ENCODE peak calls at places on chromosomes 4 and X, in four cellular contexts. X is IMR-90, O is body of pancreas, Z is upper lobe of left lung. P is an unnamed sample.

GRCh38 chr4:138561906-138562305 is 319.8 kb upstream of the SLC7A11 start:
- DNase-seq in O (no peak), X (no peak), Z (no peak), P (no peak)

GRCh38 chr4:60582167-60582566 is 618.0 kb upstream of the ADGRL3 start:
- DNase-seq in Z (no peak), X (no peak), O (no peak), P (no peak)

GRCh38 chr4:153534792-153535629 is 68.9 kb downstream of the TMEM131L start:
- DNase-seq in X (no peak), Z (no peak), O (no peak), P (no peak)

GRCh38 chr4:80921441-80921840 is 109.1 kb upstream of the BMP3 start:
- DNase-seq in O (no peak), Z (no peak), X (no peak), P (no peak)

GRCh38 chrX:105527759-105528158 is 294.6 kb upstream of the NRK start:
- DNase-seq in X (no peak), O (no peak), Z (no peak), P (no peak)

GRCh38 chr4:147691820-147692219 is 7.9 kb upstream of the PRMT9 start:
- DNase-seq in X (no peak), Z (no peak), O (no peak), P (no peak)

GRCh38 chr4:130675262-130675661 is 1579.3 kb downstream of the C4orf33 start:
- DNase-seq in X (no peak), Z (no peak), O (no peak), P (no peak)

GRCh38 chr4:132056466-132056865 is 1092.6 kb upstream of the PCDH10 start:
- DNase-seq in Z (no peak), O (no peak), X (peak; percentile 16), P (no peak)

GRCh38 chr4:175034986-175035705 is 117.0 kb downstream of the ADAM29 start:
- DNase-seq in X (no peak), Z (no peak), O (no peak), P (no peak)

GRCh38 chrX:71923516-71923915 is 12.9 kb downstream of the NHSL2 start:
- DNase-seq in O (no peak), X (no peak), Z (no peak), P (no peak)

GRCh38 chr4:2794707-2795557 is 2.0 kb downstream of the SH3BP2 start:
- DNase-seq in Z (peak; percentile 88), X (peak; percentile 79), O (peak; percentile 17), P (peak; percentile 81)

GRCh38 chrX:71911023-71911730 is 532 bp downstream of the NHSL2 start:
- DNase-seq in O (peak; percentile 13), Z (no peak), X (no peak), P (no peak)

GRCh38 chrX:40402771-40403533 is 177.8 kb upstream of the ATP6AP2 start:
- DNase-seq in O (no peak), Z (peak; percentile 50), X (peak; percentile 46), P (no peak)

GRCh38 chr4:72383439-72383838 is 185.6 kb downstream of the ADAMTS3 start:
- DNase-seq in X (peak; percentile 49), Z (no peak), O (no peak), P (no peak)

GRCh38 chr4:173507471-173508385 is 22.3 kb downstream of the HAND2 start:
- DNase-seq in Z (no peak), O (no peak), X (no peak), P (no peak)

GRCh38 chr4:95533254-95533653 is 15.5 kb downstream of the UNC5C start:
- DNase-seq in Z (no peak), O (no peak), X (no peak), P (no peak)

GRCh38 chrX:72028701-72029470 is 102.8 kb downstream of the RTL5 start:
- DNase-seq in X (no peak), Z (no peak), O (no peak), P (no peak)

GRCh38 chr4:111510535-111510934 is 634.7 kb upstream of the FAM241A start:
- DNase-seq in X (peak; percentile 74), Z (no peak), O (no peak), P (no peak)

GRCh38 chr4:55503164-55503563 is 43.5 kb downstream of the CLOCK start:
- DNase-seq in O (no peak), X (peak; percentile 84), Z (no peak), P (no peak)

GRCh38 chr4:44495136-44495535 is 46.5 kb upstream of the KCTD8 start:
- DNase-seq in X (no peak), Z (no peak), O (no peak), P (no peak)

GRCh38 chr4:21126113-21126512 is 425.9 kb downstream of the PACRGL start:
- DNase-seq in O (no peak), X (no peak), Z (no peak), P (no peak)

GRCh38 chrX:6694977-6695376 is 160.1 kb upstream of the VCX3A start:
- DNase-seq in Z (no peak), O (no peak), X (no peak), P (no peak)

GRCh38 chr4:6071959-6072720 is 53.9 kb upstream of the C4orf50 start:
- DNase-seq in Z (peak; percentile 46), O (peak; percentile 20), X (no peak), P (peak; percentile 74)

GRCh38 chrX:15214614-15215013 is 55.3 kb downstream of the ASB9 start:
- DNase-seq in X (no peak), O (no peak), Z (no peak), P (no peak)

GRCh38 chrX:88416965-88417364 is 330.1 kb upstream of the CPXCR1 start:
- DNase-seq in O (no peak), Z (no peak), X (no peak), P (no peak)

GRCh38 chr4:25253072-25253447 is 19.2 kb downstream of the PI4K2B start:
- DNase-seq in O (no peak), Z (no peak), X (peak; percentile 1), P (no peak)

GRCh38 chr4:1520145-1520661 is 114.0 kb upstream of the NKX1-1 start:
- DNase-seq in Z (no peak), O (no peak), X (no peak), P (peak; percentile 65)

GRCh38 chr4:176988226-176988625 is 195.5 kb upstream of the VEGFC start:
- DNase-seq in X (peak; percentile 99), Z (no peak), O (no peak), P (no peak)

GRCh38 chr4:13656569-13656988 is 29.1 kb upstream of the BOD1L1 start:
- DNase-seq in O (peak; percentile 54), Z (peak; percentile 56), X (peak; percentile 74), P (peak; percentile 72)

GRCh38 chr4:128225148-128225547 is 62.5 kb downstream of the PGRMC2 start:
- DNase-seq in O (no peak), X (peak; percentile 82), Z (no peak), P (no peak)

GRCh38 chr4:99506781-99507180 is 4.0 kb upstream of the C4orf17 start:
- DNase-seq in O (no peak), X (no peak), Z (no peak), P (no peak)

GRCh38 chr4:102815981-102816380 is 11.4 kb downstream of the UBE2D3 start:
- DNase-seq in O (no peak), Z (no peak), X (peak; percentile 95), P (no peak)

DNA sequence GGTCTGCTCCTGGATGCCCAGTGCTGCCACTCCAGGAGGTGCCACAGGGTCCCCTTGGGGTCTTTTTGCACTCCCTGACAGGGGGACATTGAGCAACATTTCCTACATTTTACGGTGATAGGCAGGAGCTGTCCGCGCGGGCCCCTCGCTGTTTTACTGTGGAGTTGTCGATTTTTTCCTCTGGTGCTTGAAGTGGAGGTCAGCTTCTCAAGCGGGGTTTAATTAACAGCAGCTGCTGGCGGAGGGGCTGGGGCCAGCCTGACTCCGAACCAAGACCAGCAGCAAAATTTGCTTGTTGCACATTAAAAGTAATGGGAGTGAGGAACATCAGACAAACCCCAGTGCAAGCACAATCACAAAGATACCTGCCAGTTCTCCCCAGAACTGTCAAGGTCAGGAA is 13.2 kb upstream of the SH3TC1 start:
- DNase-seq in O (no peak), Z (no peak), X (no peak), P (no peak)
- H3K27ac ChIP-seq in O (no peak overlapping the region), Z (no peak overlapping the region), X (no peak overlapping the region), P (no peak overlapping the region)

GRCh38 chr4:139841464-139842195 is 176.0 kb downstream of the MGST2 start:
- DNase-seq in X (no peak), O (peak; percentile 45), Z (no peak), P (no peak)

GRCh38 chr4:139843643-139844042 is 178.0 kb downstream of the MGST2 start:
- DNase-seq in Z (no peak), O (no peak), X (no peak), P (no peak)

GRCh38 chr4:139845481-139846093 is 180.0 kb downstream of the MGST2 start:
- DNase-seq in Z (no peak), O (no peak), X (no peak), P (no peak)

GRCh38 chr4:139844057-139844456 is 178.4 kb downstream of the MGST2 start:
- DNase-seq in X (no peak), Z (no peak), O (no peak), P (no peak)

GRCh38 chr4:139844459-139845036 is 178.9 kb downstream of the MGST2 start:
- DNase-seq in X (no peak), Z (no peak), O (no peak), P (no peak)
- H3K27me3 ChIP-seq in X (no peaks in the 10 kb centered on the region), Z (no peaks in the 10 kb centered on the region), O (no peaks in the 10 kb centered on the region), P (no peaks in the 10 kb centered on the region)

GRCh38 chr4:121069419-121069818 is 2.9 kb downstream of the NDNF start:
- DNase-seq in Z (no peak), O (no peak), X (no peak), P (no peak)

GRCh38 chr4:121070274-121070673 is 2.1 kb downstream of the NDNF start:
- DNase-seq in X (no peak), O (no peak), Z (no peak), P (no peak)

GRCh38 chr4:121071640-121072037 is 696 bp downstream of the NDNF start:
- DNase-seq in O (no peak), Z (no peak), X (no peak), P (no peak)

GRCh38 chr4:121072080-121072835 is at the start of gene NDNF:
- DNase-seq in O (peak; percentile 27), X (peak; percentile 6), Z (peak; percentile 76), P (peak; percentile 87)

GRCh38 chr4:121070696-121071639 is 1.4 kb downstream of the NDNF start:
- DNase-seq in X (no peak), Z (peak; percentile 40), O (peak; percentile 48), P (peak; percentile 82)
- H3K4me3 ChIP-seq in X (peak overlapping the region; percentile 9), Z (peak overlapping the region; percentile 75), O (no peak overlapping the region), P (peak overlapping the region; percentile 70)

GRCh38 chr4:76898385-76898692 is 395 bp upstream of the SOWAHB start:
- DNase-seq in X (no peak), Z (no peak), O (no peak), P (no peak)

GRCh38 chr4:76896731-76897521 is 1.0 kb downstream of the SOWAHB start:
- DNase-seq in X (peak; percentile 18), O (peak; percentile 62), Z (peak; percentile 47), P (peak; percentile 81)

GRCh38 chr4:76898949-76899640 is 1.2 kb upstream of the SOWAHB start:
- DNase-seq in Z (no peak), O (no peak), X (no peak), P (no peak)

GRCh38 chr4:76896048-76896447 is 1.9 kb downstream of the SOWAHB start:
- DNase-seq in O (no peak), X (no peak), Z (no peak), P (no peak)

GRCh38 chr4:76897522-76898384 is at the start of gene SOWAHB:
- DNase-seq in O (peak; percentile 91), X (no peak), Z (peak; percentile 89), P (peak; percentile 93)
- H3K27ac ChIP-seq in O (peak within 1 kb of the TSS; percentile 97), X (no peak within 1 kb of the TSS), Z (peak within 1 kb of the TSS; percentile 79), P (peak within 1 kb of the TSS; percentile 74)

GRCh38 chrX:74383611-74384010 is 37.7 kb upstream of the SLC16A2 start:
- DNase-seq in Z (no peak), X (peak; percentile 59), O (peak; percentile 11), P (no peak)
- H3K27me3 ChIP-seq in Z (no peaks in the 10 kb centered on the region), X (peaks cover 3% of the 10 kb centered on the region), O (no peaks in the 10 kb centered on the region), P (no peaks in the 10 kb centered on the region)

GRCh38 chr4:149961876-149962597 is 116.2 kb upstream of the DCLK2 start:
- DNase-seq in O (no peak), Z (no peak), X (peak; percentile 83), P (no peak)
- H3K4me3 ChIP-seq in O (no peak overlapping the region), Z (no peak overlapping the region), X (no peak overlapping the region), P (no peak overlapping the region)

P was measured in upper lobe of right lung.